ENCODE peak calls at places on chromosome 2, in ten cellular contexts. L is left ventricle myocardium inferior; Z is stimulated activated CD8-positive, alpha-beta memory T cell treated with anti-CD3 and anti-CD28 coated beads, Interleukin-4, amount 100 ng/mL, for 24 hours; I is B cell; T is NCI-H774; Q is GM20000; W is NCI-H526; E is NCI-H1694 treated with DMSO at 0.1 percent for 48 hours; A is activated gamma-delta T cell; R is stimulated activated naive B cell treated with anti-CD40 and anti-IgM and Interleukin-4, amounts not matched to agents 10 μg/mL and 1 μg/mL and 100 μg/mL, for 72 hours. X is an unnamed sample.

GRCh38 chr2:25492726-25493125 is 151.0 kb upstream of the DNMT3A start:
- DNase-seq in L (no peak), Z (no peak), I (no peak), T (no peak), Q (no peak), W (no peak), E (no peak), A (no peak), R (no peak), X (no peak)

GRCh38 chr2:227351639-227352038 is 26.6 kb downstream of the MFF start:
- DNase-seq in L (no peak), Z (no peak), I (no peak), T (no peak), Q (peak; percentile 39), W (no peak), E (no peak), A (no peak), R (no peak), X (peak; percentile 59)

GRCh38 chr2:187319441-187320108 is 128.5 kb downstream of the CALCRL start:
- DNase-seq in L (no peak), Z (no peak), I (no peak), T (no peak), Q (no peak), W (no peak), E (no peak), A (no peak), R (no peak), X (no peak)

GRCh38 chr2:209308415-209308814 is 115.4 kb upstream of the MAP2 start:
- DNase-seq in L (no peak), Z (no peak), I (no peak), T (no peak), Q (no peak), W (no peak), E (no peak), A (no peak), R (no peak), X (no peak)

GRCh38 chr2:26724004-26724750 is 31.7 kb downstream of the KCNK3 start:
- DNase-seq in L (peak; percentile 58), Z (no peak), I (no peak), T (no peak), Q (no peak), W (no peak), E (no peak), A (no peak), R (no peak), X (no peak)

GRCh38 chr2:14778015-14778414 is 145.5 kb downstream of the LRATD1 start:
- DNase-seq in L (no peak), Z (no peak), I (no peak), T (no peak), Q (no peak), W (no peak), E (no peak), A (no peak), R (no peak), X (no peak)

GRCh38 chr2:64562148-64562784 is 38.1 kb downstream of the AFTPH start:
- DNase-seq in L (no peak), Z (no peak), I (peak; percentile 50), T (no peak), Q (no peak), W (peak; percentile 30), E (peak; percentile 9), A (no peak), R (no peak), X (peak; percentile 30)

GRCh38 chr2:160062283-160063005 is at the start of gene PLA2R1:
- DNase-seq in L (peak; percentile 52), Z (no peak), I (no peak), T (peak; percentile 21), Q (no peak), W (peak; percentile 84), E (peak; percentile 2), A (no peak), R (no peak), X (no peak)

GRCh38 chr2:28334527-28334891 is 58.1 kb upstream of the FOSL2 start:
- DNase-seq in L (peak; percentile 26), Z (no peak), I (no peak), T (no peak), Q (no peak), W (no peak), E (no peak), A (no peak), R (no peak), X (no peak)

GRCh38 chr2:215554689-215555088 is 118.8 kb upstream of the FN1 start:
- DNase-seq in L (no peak), Z (no peak), I (no peak), T (no peak), Q (no peak), W (no peak), E (no peak), A (no peak), R (no peak), X (no peak)

GRCh38 chr2:33488178-33488690 is 11.8 kb downstream of the RASGRP3 start:
- DNase-seq in L (no peak), Z (no peak), I (no peak), T (no peak), Q (no peak), W (no peak), E (no peak), A (no peak), R (no peak), X (peak; percentile 73)

GRCh38 chr2:26355038-26355995 is 8.7 kb upstream of the ADGRF3 start:
- DNase-seq in L (no peak), Z (no peak), I (no peak), T (no peak), Q (no peak), W (no peak), E (no peak), A (no peak), R (no peak), X (no peak)

X was measured in GM12865.